ENCODE peak calls at places on chromosomes 1 and 21, in five cellular contexts. One of them, this sample, is unnamed.

GRCh38 chr1:61183471-61184034 is 101.2 kb downstream of the NFIA start:
- DNase-seq in fibroblast of mammary gland: peak; percentile 56
- DNase-seq in GM12865: no peak
- DNase-seq in heart left ventricle: peak; percentile 47
- DNase-seq in PC-3: no peak
- DNase-seq in this sample: peak; percentile 64

GRCh38 chr21:26686278-26686677 is 113.2 kb upstream of the CYYR1 start:
- DNase-seq in fibroblast of mammary gland: peak; percentile 18
- DNase-seq in GM12865: peak; percentile 48
- DNase-seq in heart left ventricle: no peak
- DNase-seq in PC-3: peak; percentile 62
- DNase-seq in this sample: peak; percentile 20

GRCh38 chr1:202618387-202619022 is 91.7 kb downstream of the SYT2 start:
- DNase-seq in fibroblast of mammary gland: peak; percentile 57
- DNase-seq in GM12865: peak; percentile 71
- DNase-seq in heart left ventricle: no peak
- DNase-seq in PC-3: peak; percentile 23
- DNase-seq in this sample: peak; percentile 39

GRCh38 chr1:18951818-18952391 is 4.6 kb downstream of the IFFO2 start:
- DNase-seq in fibroblast of mammary gland: no peak
- DNase-seq in GM12865: peak; percentile 93
- DNase-seq in heart left ventricle: no peak
- DNase-seq in PC-3: no peak
- DNase-seq in this sample: no peak

GRCh38 chr1:102151242-102151641 is 154.5 kb upstream of the OLFM3 start:
- DNase-seq in fibroblast of mammary gland: no peak
- DNase-seq in GM12865: no peak
- DNase-seq in heart left ventricle: no peak
- DNase-seq in PC-3: no peak
- DNase-seq in this sample: no peak

GRCh38 chr21:37008705-37009104 is 2.2 kb downstream of the RIPPLY3 start:
- DNase-seq in fibroblast of mammary gland: no peak
- DNase-seq in GM12865: no peak
- DNase-seq in heart left ventricle: no peak
- DNase-seq in PC-3: no peak
- DNase-seq in this sample: no peak

GRCh38 chr1:215228193-215228592 is 145.7 kb downstream of the KCNK2 start:
- DNase-seq in fibroblast of mammary gland: no peak
- DNase-seq in GM12865: no peak
- DNase-seq in heart left ventricle: no peak
- DNase-seq in PC-3: no peak
- DNase-seq in this sample: no peak

GRCh38 chr1:97668945-97669344 is 251.9 kb downstream of the DPYD start:
- DNase-seq in fibroblast of mammary gland: peak; percentile 67
- DNase-seq in GM12865: peak; percentile 17
- DNase-seq in heart left ventricle: no peak
- DNase-seq in PC-3: peak; percentile 64
- DNase-seq in this sample: peak; percentile 69

GRCh38 chr1:9382923-9383491 is 90.3 kb downstream of the SPSB1 start:
- DNase-seq in fibroblast of mammary gland: no peak
- DNase-seq in GM12865: no peak
- DNase-seq in heart left ventricle: no peak
- DNase-seq in PC-3: no peak
- DNase-seq in this sample: no peak

GRCh38 chr1:162166934-162167615 is 97.6 kb downstream of the NOS1AP start:
- DNase-seq in fibroblast of mammary gland: no peak
- DNase-seq in GM12865: no peak
- DNase-seq in heart left ventricle: no peak
- DNase-seq in PC-3: no peak
- DNase-seq in this sample: no peak

GRCh38 chr1:162605225-162605927 is 26.9 kb upstream of the DDR2 start:
- DNase-seq in fibroblast of mammary gland: peak; percentile 98
- DNase-seq in GM12865: no peak
- DNase-seq in heart left ventricle: no peak
- DNase-seq in PC-3: peak; percentile 100
- DNase-seq in this sample: peak; percentile 91

GRCh38 chr1:7222616-7223015 is 437.4 kb downstream of the CAMTA1 start:
- DNase-seq in fibroblast of mammary gland: no peak
- DNase-seq in GM12865: no peak
- DNase-seq in heart left ventricle: no peak
- DNase-seq in PC-3: no peak
- DNase-seq in this sample: no peak

GRCh38 chr1:23282967-23283366 is 61.1 kb downstream of the HNRNPR start:
- DNase-seq in fibroblast of mammary gland: peak; percentile 85
- DNase-seq in GM12865: no peak
- DNase-seq in heart left ventricle: no peak
- DNase-seq in PC-3: peak; percentile 84
- DNase-seq in this sample: peak; percentile 81

GRCh38 chr1:58197811-58198210 is 348.7 kb downstream of the OMA1 start:
- DNase-seq in fibroblast of mammary gland: no peak
- DNase-seq in GM12865: no peak
- DNase-seq in heart left ventricle: no peak
- DNase-seq in PC-3: no peak
- DNase-seq in this sample: no peak

GRCh38 chr1:170402451-170403311 is 129.3 kb upstream of the GORAB start:
- DNase-seq in fibroblast of mammary gland: peak; percentile 89
- DNase-seq in GM12865: no peak
- DNase-seq in heart left ventricle: no peak
- DNase-seq in PC-3: no peak
- DNase-seq in this sample: peak; percentile 23

GRCh38 chr1:844472-845026 is 79.2 kb upstream of the SAMD11 start:
- DNase-seq in fibroblast of mammary gland: no peak
- DNase-seq in GM12865: no peak
- DNase-seq in heart left ventricle: no peak
- DNase-seq in PC-3: no peak
- DNase-seq in this sample: no peak

GRCh38 chr1:220776725-220777326 is 9.9 kb upstream of the MTARC1 start:
- DNase-seq in fibroblast of mammary gland: peak; percentile 67
- DNase-seq in GM12865: peak; percentile 78
- DNase-seq in heart left ventricle: peak; percentile 80
- DNase-seq in PC-3: peak; percentile 85
- DNase-seq in this sample: peak; percentile 89

GRCh38 chr1:50978852-50979781 is 9.1 kb downstream of the CDKN2C start:
- DNase-seq in fibroblast of mammary gland: no peak
- DNase-seq in GM12865: peak; percentile 50
- DNase-seq in heart left ventricle: peak; percentile 10
- DNase-seq in PC-3: peak; percentile 63
- DNase-seq in this sample: no peak

GRCh38 chr21:28487455-28488070 is 505.1 kb downstream of the LTN1 start:
- DNase-seq in fibroblast of mammary gland: peak; percentile 36
- DNase-seq in GM12865: no peak
- DNase-seq in heart left ventricle: no peak
- DNase-seq in PC-3: no peak
- DNase-seq in this sample: peak; percentile 90

GRCh38 chr1:235024706-235025421 is 103.8 kb downstream of the TOMM20 start:
- DNase-seq in fibroblast of mammary gland: no peak
- DNase-seq in GM12865: no peak
- DNase-seq in heart left ventricle: no peak
- DNase-seq in PC-3: no peak
- DNase-seq in this sample: no peak

GRCh38 chr1:5562769-5563168 is 429.5 kb downstream of the NPHP4 start:
- DNase-seq in fibroblast of mammary gland: no peak
- DNase-seq in GM12865: no peak
- DNase-seq in heart left ventricle: no peak
- DNase-seq in PC-3: no peak
- DNase-seq in this sample: no peak

GRCh38 chr1:38964140-38964548 is 22.5 kb upstream of the RHBDL2 start:
- DNase-seq in fibroblast of mammary gland: no peak
- DNase-seq in GM12865: peak; percentile 36
- DNase-seq in heart left ventricle: no peak
- DNase-seq in PC-3: peak; percentile 38
- DNase-seq in this sample: no peak

GRCh38 chr1:248243204-248243603 is 12.0 kb downstream of the OR2M4 start:
- DNase-seq in fibroblast of mammary gland: peak; percentile 34
- DNase-seq in GM12865: peak; percentile 66
- DNase-seq in heart left ventricle: no peak
- DNase-seq in PC-3: peak; percentile 86
- DNase-seq in this sample: peak; percentile 0
- TF ChIP-seq CTCF in fibroblast of mammary gland: peak; percentile 69
- TF ChIP-seq CTCF in GM12865: peak; percentile 77
- TF ChIP-seq CTCF in heart left ventricle: no peak
- TF ChIP-seq CTCF in PC-3: peak; percentile 94
- TF ChIP-seq CTCF in this sample: peak; percentile 65

GRCh38 chr21:43269461-43269860 is 100.7 kb downstream of the CRYAA start:
- DNase-seq in fibroblast of mammary gland: no peak
- DNase-seq in GM12865: peak; percentile 52
- DNase-seq in heart left ventricle: no peak
- DNase-seq in PC-3: peak; percentile 23
- DNase-seq in this sample: no peak
- TF ChIP-seq CTCF in fibroblast of mammary gland: peak; percentile 17
- TF ChIP-seq CTCF in GM12865: peak; percentile 55
- TF ChIP-seq CTCF in heart left ventricle: no peak
- TF ChIP-seq CTCF in PC-3: peak; percentile 53
- TF ChIP-seq CTCF in this sample: peak; percentile 15

DNA sequence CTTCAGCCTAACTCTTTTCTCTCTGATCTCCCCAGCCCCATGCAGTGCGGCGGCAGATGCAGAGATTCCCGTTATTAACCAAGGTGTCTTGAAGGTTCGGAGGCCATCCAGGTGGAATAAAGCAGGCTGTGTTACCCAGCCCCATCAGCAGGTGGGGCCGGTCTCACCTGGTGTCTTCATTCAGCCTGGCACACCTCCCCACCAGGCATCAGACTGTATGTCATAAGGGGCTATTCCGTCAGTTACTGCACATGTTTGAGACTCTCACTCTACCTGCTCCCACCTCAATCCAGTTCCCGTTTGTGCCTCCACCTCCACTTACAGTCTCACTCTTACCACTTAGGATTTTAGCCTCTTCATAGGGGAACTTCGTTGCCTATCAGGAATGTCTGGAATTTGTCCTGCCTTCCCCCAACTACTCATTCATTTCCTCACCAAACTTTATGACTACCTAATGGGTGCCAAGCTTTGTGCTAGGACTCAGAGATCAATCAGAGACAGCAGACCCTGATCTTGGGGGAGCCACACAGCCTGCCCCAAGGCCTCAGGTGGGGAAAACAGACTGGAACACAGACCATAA is 170.2 kb downstream of the PLPP3 start:
- DNase-seq in fibroblast of mammary gland: no peak
- DNase-seq in GM12865: peak; percentile 27
- DNase-seq in heart left ventricle: no peak
- DNase-seq in PC-3: peak; percentile 58
- DNase-seq in this sample: no peak
- TF ChIP-seq CTCF in fibroblast of mammary gland: peak; percentile 11
- TF ChIP-seq CTCF in GM12865: peak; percentile 43
- TF ChIP-seq CTCF in heart left ventricle: peak; percentile 34
- TF ChIP-seq CTCF in PC-3: peak; percentile 81
- TF ChIP-seq CTCF in this sample: no peak

GRCh38 chr1:192732787-192733186 is 76.1 kb upstream of the RGS2 start:
- DNase-seq in fibroblast of mammary gland: peak; percentile 16
- DNase-seq in GM12865: peak; percentile 26
- DNase-seq in heart left ventricle: no peak
- DNase-seq in PC-3: peak; percentile 25
- DNase-seq in this sample: no peak
- TF ChIP-seq CTCF in fibroblast of mammary gland: peak; percentile 26
- TF ChIP-seq CTCF in GM12865: peak; percentile 9
- TF ChIP-seq CTCF in heart left ventricle: no peak
- TF ChIP-seq CTCF in PC-3: peak; percentile 36
- TF ChIP-seq CTCF in this sample: no peak

This sample was measured in foreskin fibroblast.